ENCODE peak calls at places on chromosomes 1 and 21, in ten cellular contexts. One of them, this sample, is unnamed.

GRCh38 chr1:56436912-56437403 is 142.4 kb downstream of the PLPP3 start:
- DNase-seq in AG04450: no peak
- DNase-seq in AG09309: no peak
- DNase-seq in retinal pigment epithelial cell: no peak
- DNase-seq in bronchial epithelial cell: no peak
- DNase-seq in cardiac fibroblast: no peak
- DNase-seq in fibroblast of lung: no peak
- DNase-seq in HCT116: no peak
- DNase-seq in heart right ventricle: no peak
- DNase-seq in heart left ventricle: no peak
- DNase-seq in this sample: no peak

GRCh38 chr1:10651377-10651776 is 145.1 kb downstream of the CASZ1 start:
- DNase-seq in retinal pigment epithelial cell: no peak
- DNase-seq in heart left ventricle: no peak
- DNase-seq in bronchial epithelial cell: no peak
- DNase-seq in heart right ventricle: no peak
- DNase-seq in HCT116: no peak
- DNase-seq in fibroblast of lung: peak
- DNase-seq in cardiac fibroblast: peak
- DNase-seq in AG04450: no peak
- DNase-seq in AG09309: no peak
- DNase-seq in this sample: no peak

GRCh38 chr1:76443217-76443616 is 368.7 kb downstream of the ST6GALNAC3 start:
- DNase-seq in heart left ventricle: no peak
- DNase-seq in cardiac fibroblast: no peak
- DNase-seq in bronchial epithelial cell: no peak
- DNase-seq in AG04450: no peak
- DNase-seq in heart right ventricle: no peak
- DNase-seq in retinal pigment epithelial cell: no peak
- DNase-seq in HCT116: no peak
- DNase-seq in fibroblast of lung: no peak
- DNase-seq in AG09309: no peak
- DNase-seq in this sample: no peak

GRCh38 chr21:32921632-32922230 is 104.0 kb upstream of the OLIG2 start:
- DNase-seq in heart right ventricle: no peak
- DNase-seq in HCT116: peak
- DNase-seq in cardiac fibroblast: no peak
- DNase-seq in fibroblast of lung: peak
- DNase-seq in heart left ventricle: no peak
- DNase-seq in retinal pigment epithelial cell: no peak
- DNase-seq in bronchial epithelial cell: peak
- DNase-seq in AG04450: no peak
- DNase-seq in AG09309: no peak
- DNase-seq in this sample: peak

GRCh38 chr1:43265431-43265830 is 4.4 kb upstream of the TMEM125 start:
- DNase-seq in bronchial epithelial cell: no peak
- DNase-seq in fibroblast of lung: no peak
- DNase-seq in heart right ventricle: no peak
- DNase-seq in AG04450: no peak
- DNase-seq in retinal pigment epithelial cell: no peak
- DNase-seq in AG09309: no peak
- DNase-seq in cardiac fibroblast: no peak
- DNase-seq in heart left ventricle: no peak
- DNase-seq in HCT116: no peak
- DNase-seq in this sample: no peak

GRCh38 chr1:206962269-206962668 is 8.0 kb downstream of the FCAMR start:
- DNase-seq in heart right ventricle: no peak
- DNase-seq in heart left ventricle: no peak
- DNase-seq in AG09309: no peak
- DNase-seq in fibroblast of lung: no peak
- DNase-seq in cardiac fibroblast: no peak
- DNase-seq in HCT116: no peak
- DNase-seq in retinal pigment epithelial cell: no peak
- DNase-seq in AG04450: no peak
- DNase-seq in bronchial epithelial cell: no peak
- DNase-seq in this sample: no peak

GRCh38 chr1:169217621-169218020 is 111.1 kb downstream of the ATP1B1 start:
- DNase-seq in heart left ventricle: no peak
- DNase-seq in heart right ventricle: no peak
- DNase-seq in AG09309: no peak
- DNase-seq in retinal pigment epithelial cell: no peak
- DNase-seq in cardiac fibroblast: no peak
- DNase-seq in HCT116: no peak
- DNase-seq in AG04450: no peak
- DNase-seq in fibroblast of lung: no peak
- DNase-seq in bronchial epithelial cell: no peak
- DNase-seq in this sample: no peak

GRCh38 chr1:204307334-204307883 is 52.3 kb downstream of the PLEKHA6 start:
- DNase-seq in HCT116: no peak
- DNase-seq in retinal pigment epithelial cell: no peak
- DNase-seq in AG04450: no peak
- DNase-seq in heart left ventricle: peak
- DNase-seq in cardiac fibroblast: peak
- DNase-seq in bronchial epithelial cell: no peak
- DNase-seq in AG09309: no peak
- DNase-seq in heart right ventricle: no peak
- DNase-seq in fibroblast of lung: peak
- DNase-seq in this sample: peak

DNA sequence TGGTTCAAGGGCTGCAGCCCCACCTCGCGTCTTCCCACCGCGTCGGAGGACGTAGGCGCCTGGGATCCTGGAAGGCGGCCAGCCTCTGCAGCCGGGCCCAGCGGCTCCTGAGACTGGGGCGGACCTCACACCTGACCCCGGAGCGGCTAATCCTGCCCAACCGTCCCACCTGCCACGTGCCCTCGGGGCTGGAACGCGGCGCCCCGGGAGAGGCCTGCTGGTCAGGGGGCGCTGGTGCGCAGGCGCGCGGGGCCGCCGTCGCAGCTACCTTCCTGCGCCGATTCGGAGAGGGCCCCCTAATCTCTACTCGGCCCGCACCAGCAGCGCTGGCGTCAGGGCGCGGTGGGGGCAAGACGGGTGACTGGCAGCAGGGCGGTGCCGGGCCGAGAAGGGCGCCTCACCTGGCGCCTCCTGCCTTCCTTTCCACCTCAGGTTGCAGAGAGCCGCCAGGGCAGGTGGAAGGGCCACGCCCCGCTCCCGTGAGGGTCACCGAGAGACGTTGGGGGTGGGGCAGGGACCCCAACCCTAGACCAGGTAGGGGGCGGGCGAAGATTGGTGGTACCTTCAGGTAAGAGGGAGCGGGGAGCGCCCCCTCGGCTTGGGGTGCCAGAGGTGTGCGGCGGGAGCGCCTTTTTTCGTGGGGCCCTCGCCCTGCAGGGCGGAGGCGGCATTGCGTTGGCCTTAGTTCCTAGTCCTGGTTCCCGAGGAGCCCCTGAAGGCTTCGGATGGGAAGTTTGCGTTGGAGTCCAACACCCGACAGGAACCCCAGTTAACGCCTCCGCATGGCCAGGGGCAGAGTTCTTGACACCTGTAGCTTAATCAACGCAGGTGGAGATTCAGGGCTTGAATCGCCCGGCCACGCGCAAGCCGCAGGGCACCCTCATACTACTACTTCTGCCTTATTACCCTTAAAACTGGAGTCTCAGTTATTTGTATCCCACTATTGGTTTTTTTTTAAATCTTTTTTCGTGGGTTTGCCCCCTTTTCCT is at the start of gene TDRD5:
- DNase-seq in fibroblast of lung: no peak
- DNase-seq in AG09309: no peak
- DNase-seq in bronchial epithelial cell: no peak
- DNase-seq in heart right ventricle: no peak
- DNase-seq in retinal pigment epithelial cell: peak
- DNase-seq in HCT116: no peak
- DNase-seq in AG04450: no peak
- DNase-seq in heart left ventricle: no peak
- DNase-seq in cardiac fibroblast: no peak
- DNase-seq in this sample: no peak
- TF ChIP-seq CTCF in fibroblast of lung: no peak
- TF ChIP-seq CTCF in AG09309: no peak
- TF ChIP-seq CTCF in bronchial epithelial cell: no peak
- TF ChIP-seq CTCF in heart right ventricle: no peak
- TF ChIP-seq CTCF in retinal pigment epithelial cell: peak
- TF ChIP-seq CTCF in HCT116: no peak
- TF ChIP-seq CTCF in AG04450: no peak
- TF ChIP-seq CTCF in heart left ventricle: no peak
- TF ChIP-seq CTCF in cardiac fibroblast: no peak
- TF ChIP-seq CTCF in this sample: no peak

GRCh38 chr1:36269408-36269838 is 36.7 kb upstream of the SH3D21 start:
- DNase-seq in bronchial epithelial cell: no peak
- DNase-seq in heart right ventricle: no peak
- DNase-seq in retinal pigment epithelial cell: no peak
- DNase-seq in cardiac fibroblast: peak
- DNase-seq in fibroblast of lung: peak
- DNase-seq in AG09309: no peak
- DNase-seq in AG04450: no peak
- DNase-seq in HCT116: no peak
- DNase-seq in heart left ventricle: no peak
- DNase-seq in this sample: peak

GRCh38 chr1:36273024-36273423 is 33.1 kb upstream of the SH3D21 start:
- DNase-seq in AG04450: no peak
- DNase-seq in fibroblast of lung: no peak
- DNase-seq in heart left ventricle: no peak
- DNase-seq in heart right ventricle: no peak
- DNase-seq in bronchial epithelial cell: no peak
- DNase-seq in cardiac fibroblast: peak
- DNase-seq in HCT116: no peak
- DNase-seq in AG09309: no peak
- DNase-seq in retinal pigment epithelial cell: no peak
- DNase-seq in this sample: peak

GRCh38 chr1:36268981-36269380 is 37.2 kb upstream of the SH3D21 start:
- DNase-seq in retinal pigment epithelial cell: no peak
- DNase-seq in AG04450: no peak
- DNase-seq in bronchial epithelial cell: no peak
- DNase-seq in HCT116: no peak
- DNase-seq in heart right ventricle: no peak
- DNase-seq in AG09309: no peak
- DNase-seq in fibroblast of lung: no peak
- DNase-seq in cardiac fibroblast: no peak
- DNase-seq in heart left ventricle: no peak
- DNase-seq in this sample: no peak
- H3K4me3 ChIP-seq in retinal pigment epithelial cell: no peak
- H3K4me3 ChIP-seq in AG04450: no peak
- H3K4me3 ChIP-seq in bronchial epithelial cell: no peak
- H3K4me3 ChIP-seq in HCT116: no peak
- H3K4me3 ChIP-seq in heart right ventricle: no peak
- H3K4me3 ChIP-seq in AG09309: no peak
- H3K4me3 ChIP-seq in fibroblast of lung: no peak
- H3K4me3 ChIP-seq in cardiac fibroblast: no peak
- H3K4me3 ChIP-seq in heart left ventricle: no peak
- H3K4me3 ChIP-seq in this sample: no peak

GRCh38 chr1:112304151-112304550 is 91.9 kb upstream of the CTTNBP2NL start:
- DNase-seq in bronchial epithelial cell: no peak
- DNase-seq in HCT116: no peak
- DNase-seq in AG09309: no peak
- DNase-seq in fibroblast of lung: no peak
- DNase-seq in heart left ventricle: no peak
- DNase-seq in cardiac fibroblast: no peak
- DNase-seq in heart right ventricle: no peak
- DNase-seq in retinal pigment epithelial cell: no peak
- DNase-seq in AG04450: no peak
- DNase-seq in this sample: no peak

GRCh38 chr1:112296908-112297307 is 99.1 kb upstream of the CTTNBP2NL start:
- DNase-seq in bronchial epithelial cell: peak
- DNase-seq in retinal pigment epithelial cell: no peak
- DNase-seq in heart left ventricle: no peak
- DNase-seq in AG04450: peak
- DNase-seq in heart right ventricle: no peak
- DNase-seq in AG09309: no peak
- DNase-seq in cardiac fibroblast: peak
- DNase-seq in fibroblast of lung: peak
- DNase-seq in HCT116: no peak
- DNase-seq in this sample: no peak

GRCh38 chr1:112297536-112297935 is 98.5 kb upstream of the CTTNBP2NL start:
- DNase-seq in bronchial epithelial cell: peak
- DNase-seq in AG09309: no peak
- DNase-seq in retinal pigment epithelial cell: no peak
- DNase-seq in heart left ventricle: no peak
- DNase-seq in HCT116: no peak
- DNase-seq in cardiac fibroblast: no peak
- DNase-seq in heart right ventricle: no peak
- DNase-seq in fibroblast of lung: no peak
- DNase-seq in AG04450: no peak
- DNase-seq in this sample: peak

DNA sequence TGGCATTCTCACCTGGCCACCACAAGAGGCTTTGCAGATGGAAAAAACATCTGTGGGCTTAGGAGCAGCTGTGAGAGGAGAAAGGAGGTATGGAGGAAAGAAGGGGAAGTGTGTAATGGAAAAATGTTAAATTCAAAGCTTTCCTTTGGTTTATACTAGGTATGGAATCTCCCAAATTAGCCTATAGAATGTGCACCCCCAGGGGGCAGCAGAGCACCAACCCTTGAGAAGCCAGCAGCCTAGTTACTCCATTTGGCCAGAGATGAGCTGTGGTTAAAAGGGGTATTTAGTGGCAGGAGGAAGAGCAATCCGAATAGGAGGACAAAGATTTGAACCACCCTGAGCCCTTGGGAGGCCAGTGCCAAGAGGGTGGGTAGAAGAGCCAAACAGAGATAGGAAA is 97.5 kb upstream of the CTTNBP2NL start:
- DNase-seq in fibroblast of lung: peak
- DNase-seq in retinal pigment epithelial cell: no peak
- DNase-seq in AG04450: peak
- DNase-seq in heart right ventricle: no peak
- DNase-seq in heart left ventricle: no peak
- DNase-seq in HCT116: peak
- DNase-seq in bronchial epithelial cell: peak
- DNase-seq in cardiac fibroblast: peak
- DNase-seq in AG09309: peak
- DNase-seq in this sample: peak
- TF ChIP-seq CTCF in fibroblast of lung: peak
- TF ChIP-seq CTCF in retinal pigment epithelial cell: peak
- TF ChIP-seq CTCF in AG04450: peak
- TF ChIP-seq CTCF in heart right ventricle: peak
- TF ChIP-seq CTCF in heart left ventricle: no peak
- TF ChIP-seq CTCF in HCT116: peak
- TF ChIP-seq CTCF in bronchial epithelial cell: peak
- TF ChIP-seq CTCF in cardiac fibroblast: peak
- TF ChIP-seq CTCF in AG09309: peak
- TF ChIP-seq CTCF in this sample: peak

GRCh38 chr1:37034301-37035013 is at the start of gene GRIK3:
- DNase-seq in heart right ventricle: no peak
- DNase-seq in cardiac fibroblast: no peak
- DNase-seq in AG09309: no peak
- DNase-seq in heart left ventricle: no peak
- DNase-seq in fibroblast of lung: no peak
- DNase-seq in HCT116: no peak
- DNase-seq in AG04450: no peak
- DNase-seq in bronchial epithelial cell: no peak
- DNase-seq in retinal pigment epithelial cell: no peak
- DNase-seq in this sample: no peak

GRCh38 chr1:37031871-37032270 is 2.4 kb downstream of the GRIK3 start:
- DNase-seq in fibroblast of lung: no peak
- DNase-seq in cardiac fibroblast: no peak
- DNase-seq in bronchial epithelial cell: no peak
- DNase-seq in HCT116: no peak
- DNase-seq in AG04450: no peak
- DNase-seq in AG09309: no peak
- DNase-seq in retinal pigment epithelial cell: no peak
- DNase-seq in heart left ventricle: no peak
- DNase-seq in heart right ventricle: no peak
- DNase-seq in this sample: no peak

GRCh38 chr1:37032660-37033354 is 1.5 kb downstream of the GRIK3 start:
- DNase-seq in cardiac fibroblast: no peak
- DNase-seq in AG04450: no peak
- DNase-seq in heart left ventricle: no peak
- DNase-seq in fibroblast of lung: no peak
- DNase-seq in HCT116: no peak
- DNase-seq in bronchial epithelial cell: no peak
- DNase-seq in retinal pigment epithelial cell: no peak
- DNase-seq in AG09309: no peak
- DNase-seq in heart right ventricle: no peak
- DNase-seq in this sample: no peak

GRCh38 chr1:37035014-37035686 is 835 bp upstream of the GRIK3 start:
- DNase-seq in AG04450: no peak
- DNase-seq in heart left ventricle: no peak
- DNase-seq in HCT116: no peak
- DNase-seq in cardiac fibroblast: no peak
- DNase-seq in retinal pigment epithelial cell: no peak
- DNase-seq in AG09309: no peak
- DNase-seq in fibroblast of lung: no peak
- DNase-seq in bronchial epithelial cell: no peak
- DNase-seq in heart right ventricle: no peak
- DNase-seq in this sample: no peak

GRCh38 chr1:37033355-37034291 is 692 bp downstream of the GRIK3 start:
- DNase-seq in AG09309: no peak
- DNase-seq in bronchial epithelial cell: no peak
- DNase-seq in fibroblast of lung: no peak
- DNase-seq in AG04450: no peak
- DNase-seq in HCT116: no peak
- DNase-seq in heart right ventricle: no peak
- DNase-seq in cardiac fibroblast: no peak
- DNase-seq in retinal pigment epithelial cell: no peak
- DNase-seq in heart left ventricle: no peak
- DNase-seq in this sample: no peak
- H3K4me3 ChIP-seq in AG09309: no peak
- H3K4me3 ChIP-seq in bronchial epithelial cell: no peak
- H3K4me3 ChIP-seq in fibroblast of lung: no peak
- H3K4me3 ChIP-seq in AG04450: no peak
- H3K4me3 ChIP-seq in HCT116: no peak
- H3K4me3 ChIP-seq in heart right ventricle: no peak
- H3K4me3 ChIP-seq in cardiac fibroblast: no peak
- H3K4me3 ChIP-seq in retinal pigment epithelial cell: no peak
- H3K4me3 ChIP-seq in heart left ventricle: peak
- H3K4me3 ChIP-seq in this sample: no peak